ENCODE peak calls at places on chromosomes 3 and 15, in five cellular contexts. One of them, this sample, is unnamed.

GRCh38 chr3:132055872-132056271 is 21.1 kb upstream of the CPNE4 start:
- DNase-seq in osteocyte: no peak
- DNase-seq in T follicular helper cell: no peak
- DNase-seq in putamen: no peak
- DNase-seq in AML-193: no peak
- DNase-seq in this sample: no peak

GRCh38 chr3:42020681-42021307 is 58.9 kb upstream of the ULK4 start:
- DNase-seq in AML-193: no peak
- DNase-seq in osteocyte: no peak
- DNase-seq in putamen: no peak
- DNase-seq in T follicular helper cell: no peak
- DNase-seq in this sample: no peak

GRCh38 chr3:188358787-188359493 is 205.0 kb downstream of the LPP start:
- DNase-seq in T follicular helper cell: no peak
- DNase-seq in osteocyte: no peak
- DNase-seq in AML-193: peak; percentile 18
- DNase-seq in putamen: no peak
- DNase-seq in this sample: no peak

GRCh38 chr15:58568157-58568571 is 136.4 kb downstream of the LIPC start:
- DNase-seq in T follicular helper cell: no peak
- DNase-seq in osteocyte: peak; percentile 44
- DNase-seq in putamen: no peak
- DNase-seq in AML-193: peak; percentile 70
- DNase-seq in this sample: no peak

GRCh38 chr3:145015243-145015642 is 1043.6 kb downstream of the DIPK2A start:
- DNase-seq in osteocyte: no peak
- DNase-seq in putamen: no peak
- DNase-seq in AML-193: no peak
- DNase-seq in T follicular helper cell: no peak
- DNase-seq in this sample: no peak

GRCh38 chr15:62873203-62873602 is 169.3 kb upstream of the TPM1 start:
- DNase-seq in T follicular helper cell: no peak
- DNase-seq in putamen: no peak
- DNase-seq in osteocyte: no peak
- DNase-seq in AML-193: no peak
- DNase-seq in this sample: no peak

GRCh38 chr15:26632500-26632899 is 140.4 kb downstream of the GABRB3 start:
- DNase-seq in T follicular helper cell: no peak
- DNase-seq in AML-193: no peak
- DNase-seq in osteocyte: no peak
- DNase-seq in putamen: peak; percentile 25
- DNase-seq in this sample: no peak

GRCh38 chr15:35751421-35752133 is 205.6 kb upstream of the DPH6 start:
- DNase-seq in T follicular helper cell: peak; percentile 2
- DNase-seq in osteocyte: peak; percentile 87
- DNase-seq in putamen: peak; percentile 90
- DNase-seq in AML-193: peak; percentile 26
- DNase-seq in this sample: peak; percentile 82

GRCh38 chr3:42402394-42403100 is 7.9 kb downstream of the LYZL4 start:
- DNase-seq in T follicular helper cell: no peak
- DNase-seq in putamen: no peak
- DNase-seq in AML-193: no peak
- DNase-seq in osteocyte: no peak
- DNase-seq in this sample: no peak

GRCh38 chr3:114706591-114707224 is 412.9 kb downstream of the TIGIT start:
- DNase-seq in T follicular helper cell: no peak
- DNase-seq in putamen: no peak
- DNase-seq in AML-193: no peak
- DNase-seq in osteocyte: no peak
- DNase-seq in this sample: no peak

GRCh38 chr15:97072560-97072959 is 742.1 kb downstream of the NR2F2 start:
- DNase-seq in osteocyte: no peak
- DNase-seq in putamen: no peak
- DNase-seq in T follicular helper cell: no peak
- DNase-seq in AML-193: no peak
- DNase-seq in this sample: no peak

GRCh38 chr15:30030350-30030749 is 52.4 kb upstream of the GOLGA8J start:
- DNase-seq in putamen: no peak
- DNase-seq in AML-193: no peak
- DNase-seq in osteocyte: no peak
- DNase-seq in T follicular helper cell: no peak
- DNase-seq in this sample: no peak

GRCh38 chr3:172550347-172550943 is 27.2 kb upstream of the TNFSF10 start:
- DNase-seq in osteocyte: no peak
- DNase-seq in T follicular helper cell: no peak
- DNase-seq in putamen: no peak
- DNase-seq in AML-193: no peak
- DNase-seq in this sample: no peak

GRCh38 chr3:151777880-151778279 is 36.0 kb upstream of the AADAC start:
- DNase-seq in AML-193: no peak
- DNase-seq in osteocyte: no peak
- DNase-seq in T follicular helper cell: no peak
- DNase-seq in putamen: no peak
- DNase-seq in this sample: no peak

GRCh38 chr15:48806151-48806550 is 4.7 kb downstream of the CEP152 start:
- DNase-seq in putamen: no peak
- DNase-seq in osteocyte: no peak
- DNase-seq in T follicular helper cell: no peak
- DNase-seq in AML-193: no peak
- DNase-seq in this sample: no peak

GRCh38 chr3:108153451-108153981 is 62.7 kb upstream of the CD47 start:
- DNase-seq in putamen: no peak
- DNase-seq in osteocyte: no peak
- DNase-seq in T follicular helper cell: peak; percentile 12
- DNase-seq in AML-193: peak; percentile 86
- DNase-seq in this sample: peak; percentile 7

GRCh38 chr15:59300618-59301139 is 72.0 kb downstream of the MYO1E start:
- DNase-seq in T follicular helper cell: no peak
- DNase-seq in AML-193: no peak
- DNase-seq in putamen: no peak
- DNase-seq in osteocyte: no peak
- DNase-seq in this sample: no peak